ENCODE peak calls at places on chromosomes 2 and 18, in four cellular contexts. P, T, K and R are unnamed samples.

GRCh38 chr2:31675485-31675901 is 94.8 kb upstream of the SRD5A2 start:
- DNase-seq in P (no peak), T (no peak), K (no peak), R (no peak)

GRCh38 chr2:119389615-119390306 is 23.0 kb downstream of the DBI start:
- DNase-seq in P (peak; percentile 68), T (no peak), K (peak; percentile 56), R (no peak)

GRCh38 chr2:31219131-31219969 is 2.0 kb upstream of the CAPN14 start:
- DNase-seq in P (no peak), T (no peak), K (no peak), R (no peak)

GRCh38 chr2:70380621-70381020 is 78.8 kb upstream of the FAM136A start:
- DNase-seq in P (no peak), T (no peak), K (no peak), R (no peak)

GRCh38 chr2:120441744-120442471 is 96.0 kb downstream of the INHBB start:
- DNase-seq in P (peak; percentile 82), T (peak; percentile 53), K (no peak), R (peak; percentile 62)

GRCh38 chr2:10373931-10374330 is 71.2 kb downstream of the HPCAL1 start:
- DNase-seq in P (no peak), T (no peak), K (no peak), R (no peak)

GRCh38 chr2:111028720-111029119 is 92.0 kb upstream of the BCL2L11 start:
- DNase-seq in P (no peak), T (no peak), K (no peak), R (no peak)

GRCh38 chr2:37215255-37215654 is 16.1 kb downstream of the CEBPZ start:
- DNase-seq in P (no peak), T (no peak), K (no peak), R (no peak)

GRCh38 chr18:76306685-76307292 is 188.3 kb downstream of the ZNF516 start:
- DNase-seq in P (no peak), T (no peak), K (no peak), R (no peak)

GRCh38 chr2:161388146-161388779 is 27.8 kb upstream of the TBR1 start:
- DNase-seq in P (no peak), T (no peak), K (no peak), R (no peak)

GRCh38 chr2:238169021-238169707 is 10.4 kb downstream of the ERFE start:
- DNase-seq in P (no peak), T (peak; percentile 84), K (peak; percentile 92), R (no peak)